ENCODE peak calls at places on chromosomes 11 and 22, in seven cellular contexts. Z is activated T-helper 1 cell treated with Interleukin-2 at 50 U/mL for 16 hours, I is posterior vena cava, K is HT1080, C is hippocampal formation, W is iPS-NIHi11, X is astrocyte of the hippocampus. G is an unnamed sample.

GRCh38 chr22:46674367-46674781 is 54.2 kb downstream of the GRAMD4 start:
- DNase-seq in Z (peak), I (peak), K (no peak), C (no peak), W (no peak), X (no peak), G (peak)

GRCh38 chr11:4393209-4394196 is at the start of gene TRIM21:
- DNase-seq in Z (peak), I (peak), K (peak), C (peak), W (peak), X (peak), G (peak)

GRCh38 chr22:20777420-20778177 is 3.7 kb downstream of the SERPIND1 start:
- DNase-seq in Z (no peak), I (peak), K (peak), C (no peak), W (no peak), X (peak), G (no peak)

GRCh38 chr11:77598195-77598594 is 8.4 kb downstream of the AQP11 start:
- DNase-seq in Z (no peak), I (no peak), K (no peak), C (no peak), W (no peak), X (no peak), G (no peak)

GRCh38 chr11:19939415-19939929 is 220.8 kb downstream of the DBX1 start:
- DNase-seq in Z (no peak), I (no peak), K (no peak), C (no peak), W (no peak), X (no peak), G (no peak)

GRCh38 chr22:30228509-30229359 is 17.8 kb downstream of the LIF start:
- DNase-seq in Z (no peak), I (no peak), K (no peak), C (no peak), W (no peak), X (peak), G (no peak)

GRCh38 chr11:34972892-34973291 is 56.5 kb downstream of the PDHX start:
- DNase-seq in Z (no peak), I (no peak), K (no peak), C (no peak), W (no peak), X (peak), G (no peak)

GRCh38 chr11:32723332-32723731 is 71.1 kb downstream of the CCDC73 start:
- DNase-seq in Z (no peak), I (no peak), K (no peak), C (no peak), W (no peak), X (no peak), G (no peak)

GRCh38 chr22:39220450-39220849 is 24.3 kb downstream of the PDGFB start:
- DNase-seq in Z (no peak), I (no peak), K (no peak), C (no peak), W (no peak), X (no peak), G (no peak)

GRCh38 chr22:47309476-47309875 is 547.0 kb downstream of the TBC1D22A start:
- DNase-seq in Z (no peak), I (no peak), K (no peak), C (no peak), W (no peak), X (no peak), G (no peak)

GRCh38 chr11:123556633-123557032 is 97.8 kb downstream of the SCN3B start:
- DNase-seq in Z (no peak), I (no peak), K (no peak), C (no peak), W (no peak), X (no peak), G (no peak)

GRCh38 chr11:63944987-63945386 is 6.2 kb downstream of the NAA40 start:
- DNase-seq in Z (no peak), I (no peak), K (no peak), C (no peak), W (no peak), X (no peak), G (no peak)

GRCh38 chr22:45600791-45601730 is 70.6 kb upstream of the ATXN10 start:
- DNase-seq in Z (no peak), I (no peak), K (no peak), C (no peak), W (no peak), X (no peak), G (no peak)

GRCh38 chr11:75272391-75272790 is 31.8 kb downstream of the TPBGL start:
- DNase-seq in Z (no peak), I (peak), K (no peak), C (no peak), W (no peak), X (no peak), G (no peak)

GRCh38 chr11:63608353-63609345 is 5.6 kb downstream of the PLAAT3 start:
- DNase-seq in Z (no peak), I (peak), K (peak), C (no peak), W (no peak), X (peak), G (no peak)

GRCh38 chr11:120121914-120122473 is 15.9 kb downstream of the TRIM29 start:
- DNase-seq in Z (no peak), I (no peak), K (no peak), C (no peak), W (no peak), X (peak), G (no peak)

GRCh38 chr11:78313181-78313788 is 104.3 kb downstream of the GAB2 start:
- DNase-seq in Z (no peak), I (no peak), K (peak), C (peak), W (no peak), X (peak), G (no peak)

GRCh38 chr22:36385491-36386350 is 2.0 kb downstream of the MYH9 start:
- DNase-seq in Z (peak), I (no peak), K (peak), C (no peak), W (no peak), X (peak), G (peak)

GRCh38 chr11:76769071-76769560 is 14.0 kb upstream of the TSKU start:
- DNase-seq in Z (no peak), I (no peak), K (no peak), C (no peak), W (no peak), X (peak), G (no peak)

GRCh38 chr11:74147199-74147929 is 23.4 kb downstream of the C2CD3 start:
- DNase-seq in Z (no peak), I (no peak), K (peak), C (no peak), W (no peak), X (peak), G (no peak)

GRCh38 chr11:65014146-65014960 is at the start of gene ARL2:
- DNase-seq in Z (no peak), I (peak), K (no peak), C (peak), W (peak), X (no peak), G (peak)

GRCh38 chr11:120853435-120853834 is 170.5 kb upstream of the TBCEL start:
- DNase-seq in Z (no peak), I (no peak), K (no peak), C (no peak), W (no peak), X (no peak), G (no peak)

GRCh38 chr11:112627588-112628045 is 333.6 kb upstream of the NCAM1 start:
- DNase-seq in Z (no peak), I (no peak), K (peak), C (no peak), W (no peak), X (no peak), G (no peak)

GRCh38 chr11:111454561-111455192 is 57.5 kb downstream of the BTG4 start:
- DNase-seq in Z (no peak), I (no peak), K (peak), C (peak), W (peak), X (peak), G (no peak)

GRCh38 chr11:65316979-65317786 is 2.5 kb downstream of the CDC42EP2 start:
- DNase-seq in Z (no peak), I (peak), K (peak), C (no peak), W (peak), X (peak), G (no peak)

GRCh38 chr22:35839811-35840739 is 122.4 kb downstream of the APOL5 start:
- DNase-seq in Z (no peak), I (peak), K (peak), C (no peak), W (peak), X (peak), G (no peak)

GRCh38 chr11:86938900-86939880 is 16.0 kb downstream of the FZD4 start:
- DNase-seq in Z (no peak), I (no peak), K (peak), C (peak), W (peak), X (peak), G (no peak)

GRCh38 chr11:3152471-3153110 is 12.5 kb downstream of the OSBPL5 start:
- DNase-seq in Z (no peak), I (no peak), K (no peak), C (no peak), W (no peak), X (peak), G (no peak)

GRCh38 chr11:77244277-77245014 is 57.0 kb downstream of the GDPD4 start:
- DNase-seq in Z (no peak), I (no peak), K (peak), C (peak), W (no peak), X (peak), G (no peak)

GRCh38 chr11:76814414-76814813 is 31.3 kb downstream of the TSKU start:
- DNase-seq in Z (no peak), I (no peak), K (no peak), C (no peak), W (no peak), X (no peak), G (no peak)

GRCh38 chr11:69115586-69116560 is 39.9 kb upstream of the SMIM38 start:
- DNase-seq in Z (no peak), I (no peak), K (no peak), C (no peak), W (no peak), X (peak), G (no peak)

GRCh38 chr11:20016526-20016925 is 143.7 kb downstream of the DBX1 start:
- DNase-seq in Z (no peak), I (no peak), K (no peak), C (no peak), W (no peak), X (no peak), G (no peak)

GRCh38 chr11:130874396-130874795 is 41.9 kb downstream of the SNX19 start:
- DNase-seq in Z (no peak), I (no peak), K (no peak), C (no peak), W (no peak), X (peak), G (no peak)

GRCh38 chr22:24437820-24438328 is 10.5 kb downstream of the ADORA2A start:
- DNase-seq in Z (no peak), I (no peak), K (peak), C (no peak), W (no peak), X (no peak), G (no peak)

GRCh38 chr11:10454902-10455631 is at the start of gene AMPD3:
- DNase-seq in Z (no peak), I (no peak), K (peak), C (no peak), W (no peak), X (peak), G (no peak)

GRCh38 chr11:9825895-9826294 is 162.0 kb downstream of the SWAP70 start:
- DNase-seq in Z (no peak), I (no peak), K (no peak), C (no peak), W (no peak), X (no peak), G (no peak)

GRCh38 chr11:94450061-94450460 is 43.6 kb downstream of the MRE11 start:
- DNase-seq in Z (no peak), I (no peak), K (no peak), C (no peak), W (no peak), X (no peak), G (no peak)